ENCODE peak calls at places on chromosome 6, in six cellular contexts. S is cardiac muscle cell, N is right lobe of liver, C is lower lobe of right lung, T is BE2C, V is H9. P is an unnamed sample.

GRCh38 chr6:157647261-157647915 is 175.7 kb upstream of the SNX9 start:
- DNase-seq in N (no peak), S (no peak), V (no peak), C (no peak), T (no peak), P (no peak)

GRCh38 chr6:126537437-126537836 is 197.5 kb downstream of the CENPW start:
- DNase-seq in V (no peak), N (no peak), T (no peak), C (no peak), S (no peak), P (no peak)

GRCh38 chr6:107368471-107368870 is 90.9 kb downstream of the PDSS2 start:
- DNase-seq in T (no peak), S (no peak), N (no peak), V (no peak), C (no peak), P (no peak)

GRCh38 chr6:57207141-57207540 is 15.0 kb downstream of the RAB23 start:
- DNase-seq in N (no peak), T (no peak), S (peak; percentile 38), C (no peak), V (no peak), P (no peak)

GRCh38 chr6:95576218-95576617 is 1.1 kb upstream of the MANEA start:
- DNase-seq in S (peak; percentile 4), T (no peak), V (no peak), C (no peak), N (no peak), P (no peak)

GRCh38 chr6:99333068-99333467 is 16.4 kb downstream of the FAXC start:
- DNase-seq in S (no peak), T (no peak), V (no peak), C (no peak), N (no peak), P (no peak)

GRCh38 chr6:39882567-39882953 is 51.7 kb downstream of the MOCS1 start:
- DNase-seq in C (no peak), N (no peak), V (no peak), S (peak; percentile 99), T (no peak), P (no peak)

GRCh38 chr6:132246632-132247270 is 154.5 kb downstream of the MOXD1 start:
- DNase-seq in C (no peak), T (no peak), N (no peak), S (no peak), V (no peak), P (no peak)

GRCh38 chr6:105896052-105896820 is 189.9 kb upstream of the PRDM1 start:
- DNase-seq in C (no peak), V (no peak), N (no peak), T (no peak), S (no peak), P (no peak)

GRCh38 chr6:166456360-166457156 is 73.8 kb upstream of the MPC1 start:
- DNase-seq in S (peak; percentile 54), N (no peak), T (no peak), C (no peak), V (no peak), P (no peak)

GRCh38 chr6:14799928-14800327 is 445.9 kb upstream of the JARID2 start:
- DNase-seq in C (peak; percentile 52), V (peak; percentile 69), N (peak; percentile 61), T (peak; percentile 69), S (peak; percentile 94), P (no peak)

GRCh38 chr6:152240983-152241766 is 396.0 kb downstream of the SYNE1 start:
- DNase-seq in V (no peak), S (peak; percentile 42), C (no peak), N (no peak), T (no peak), P (no peak)

GRCh38 chr6:43276180-43277082 is 21.6 kb upstream of the SLC22A7 start:
- DNase-seq in S (peak; percentile 39), T (no peak), N (peak; percentile 71), C (no peak), V (no peak), P (no peak)

GRCh38 chr6:105757512-105758200 is 328.5 kb upstream of the PRDM1 start:
- DNase-seq in T (no peak), V (no peak), N (no peak), S (no peak), C (no peak), P (no peak)

GRCh38 chr6:43930440-43931154 is 160.6 kb downstream of the VEGFA start:
- DNase-seq in S (no peak), V (no peak), N (no peak), T (no peak), C (peak; percentile 8), P (no peak)

GRCh38 chr6:149233056-149233715 is 84.3 kb upstream of the TAB2 start:
- DNase-seq in V (no peak), S (peak; percentile 76), C (no peak), N (no peak), T (no peak), P (peak; percentile 45)

GRCh38 chr6:74269601-74269860 is 573.5 kb downstream of the CD109 start:
- DNase-seq in T (no peak), C (no peak), V (no peak), N (no peak), S (no peak), P (no peak)

GRCh38 chr6:17381429-17382147 is 11.8 kb upstream of the CAP2 start:
- DNase-seq in V (no peak), C (no peak), S (peak; percentile 85), T (no peak), N (no peak), P (no peak)

GRCh38 chr6:62492192-62492822 is 206.3 kb upstream of the KHDRBS2 start:
- DNase-seq in V (no peak), T (no peak), N (no peak), C (no peak), S (no peak), P (no peak)

GRCh38 chr6:63963756-63964315 is 328.2 kb downstream of the PHF3 start:
- DNase-seq in V (no peak), T (no peak), S (peak; percentile 1), C (no peak), N (no peak), P (no peak)

GRCh38 chr6:63968650-63969049 is 333.0 kb downstream of the PHF3 start:
- DNase-seq in V (no peak), T (no peak), C (no peak), N (no peak), S (no peak), P (no peak)

DNA sequence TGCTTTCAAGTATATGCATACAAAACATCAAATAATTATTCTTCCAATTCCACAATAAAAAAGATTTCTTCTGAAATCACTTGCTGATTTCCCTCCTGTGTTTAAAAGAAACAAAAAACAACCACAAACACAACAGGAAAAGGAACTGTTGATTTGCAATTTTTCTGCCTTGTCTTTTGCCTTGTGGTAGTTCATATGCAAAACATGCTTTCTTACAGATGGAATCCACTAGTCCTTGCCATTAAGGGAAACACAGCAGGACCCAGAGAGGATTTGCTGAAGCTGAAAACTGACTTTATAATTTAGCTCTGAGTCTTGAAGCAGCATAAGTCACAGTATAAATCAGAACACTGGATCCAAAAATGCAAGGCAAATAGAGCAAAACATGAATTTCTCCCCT is 328.7 kb downstream of the PHF3 start:
- DNase-seq in N (no peak), T (no peak), V (no peak), S (no peak), C (no peak), P (no peak)
- H3K9me3 ChIP-seq in N (no peaks in the 10 kb centered on the region), T (no peaks in the 10 kb centered on the region), V (no peaks in the 10 kb centered on the region), S (no peaks in the 10 kb centered on the region), C (no peaks in the 10 kb centered on the region), P (no peaks in the 10 kb centered on the region)

GRCh38 chr6:110190726-110191125 is 10.5 kb downstream of the CDC40 start:
- DNase-seq in S (no peak), V (no peak), T (no peak), N (no peak), C (no peak), P (no peak)
- H3K9me3 ChIP-seq in S (no peaks in the 10 kb centered on the region), V (no peaks in the 10 kb centered on the region), T (no peaks in the 10 kb centered on the region), N (no peaks in the 10 kb centered on the region), C (no peaks in the 10 kb centered on the region), P (no peaks in the 10 kb centered on the region)

GRCh38 chr6:9623985-9624384 is 790.9 kb downstream of the TFAP2A start:
- DNase-seq in N (no peak), V (no peak), S (peak; percentile 56), T (no peak), C (no peak), P (no peak)
- H3K9me3 ChIP-seq in N (no peaks in the 10 kb centered on the region), V (no peaks in the 10 kb centered on the region), S (no peaks in the 10 kb centered on the region), T (no peaks in the 10 kb centered on the region), C (peaks cover 5% of the 10 kb centered on the region), P (no peaks in the 10 kb centered on the region)

GRCh38 chr6:137492289-137492688 is 1.9 kb downstream of the OLIG3 start:
- DNase-seq in C (no peak), T (no peak), N (no peak), V (no peak), S (no peak), P (no peak)
- H3K9me3 ChIP-seq in C (no peaks in the 10 kb centered on the region), T (peaks cover 4% of the 10 kb centered on the region), N (no peaks in the 10 kb centered on the region), V (no peaks in the 10 kb centered on the region), S (no peaks in the 10 kb centered on the region), P (no peaks in the 10 kb centered on the region)

GRCh38 chr6:137185290-137185689 is 11.8 kb upstream of the IL22RA2 start:
- DNase-seq in C (no peak), T (no peak), V (no peak), S (no peak), N (no peak), P (no peak)
- H3K9me3 ChIP-seq in C (peaks cover 52% of the 10 kb centered on the region), T (peaks cover 6% of the 10 kb centered on the region), V (peaks cover 62% of the 10 kb centered on the region), S (peaks cover 6% of the 10 kb centered on the region), N (no peaks in the 10 kb centered on the region), P (peaks cover 2% of the 10 kb centered on the region)

GRCh38 chr6:827431-827830 is 134.5 kb upstream of the EXOC2 start:
- DNase-seq in S (no peak), N (no peak), C (no peak), T (no peak), V (no peak), P (no peak)

GRCh38 chr6:834879-835278 is 141.9 kb upstream of the EXOC2 start:
- DNase-seq in S (no peak), T (no peak), N (no peak), V (no peak), C (no peak), P (no peak)

GRCh38 chr6:830667-831327 is 137.9 kb upstream of the EXOC2 start:
- DNase-seq in S (no peak), N (no peak), T (no peak), C (no peak), V (no peak), P (no peak)

GRCh38 chr6:834190-834589 is 141.3 kb upstream of the EXOC2 start:
- DNase-seq in T (no peak), C (no peak), V (no peak), S (no peak), N (no peak), P (no peak)

GRCh38 chr6:829646-830045 is 136.7 kb upstream of the EXOC2 start:
- DNase-seq in N (no peak), S (no peak), C (no peak), V (peak; percentile 48), T (no peak), P (no peak)
- H3K9me3 ChIP-seq in N (no peaks in the 10 kb centered on the region), S (no peaks in the 10 kb centered on the region), C (no peaks in the 10 kb centered on the region), V (peaks cover 6% of the 10 kb centered on the region), T (no peaks in the 10 kb centered on the region), P (peaks cover 2% of the 10 kb centered on the region)

DNA sequence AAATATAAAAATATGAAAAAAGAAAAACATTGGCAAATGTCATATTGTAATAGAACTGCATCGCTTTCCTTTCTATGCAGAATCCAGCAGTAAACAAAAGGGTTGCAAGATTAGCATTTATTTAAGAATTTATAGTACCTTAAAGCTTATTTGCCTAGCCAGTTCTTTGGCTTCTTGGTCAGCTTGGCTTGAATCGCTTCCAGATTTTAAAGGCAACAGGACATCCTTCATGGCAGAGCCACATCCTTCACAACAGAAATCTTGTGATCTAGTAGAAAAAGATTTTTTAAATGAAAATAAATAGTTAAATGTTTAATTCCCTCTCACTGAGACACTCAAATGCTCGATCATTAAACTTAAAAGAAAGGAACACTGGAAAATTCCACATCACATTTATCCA is 17.4 kb downstream of the UBE2J1 start:
- DNase-seq in S (no peak), N (no peak), T (no peak), C (no peak), V (no peak), P (no peak)
- H3K9me3 ChIP-seq in S (no peaks in the 10 kb centered on the region), N (no peaks in the 10 kb centered on the region), T (no peaks in the 10 kb centered on the region), C (no peaks in the 10 kb centered on the region), V (no peaks in the 10 kb centered on the region), P (no peaks in the 10 kb centered on the region)

P was measured in T-helper 17 cell.